ENCODE peak calls at places on chromosomes 6 and 20, in four cellular contexts. O is activated T-cell treated with anti-CD3 and anti-CD28 coated beads, Interleukin-2, amount 50 U/mL, for 1 hour; E is naive thymus-derived CD8-positive, alpha-beta T cell; A is SHP77. X is an unnamed sample.

GRCh38 chr6:75205776-75206334 is at the start of gene COL12A1:
- DNase-seq in O (peak), E (peak), A (peak), X (no peak)

GRCh38 chr6:147274776-147275175 is 70.6 kb downstream of the STXBP5 start:
- DNase-seq in O (no peak), E (no peak), A (no peak), X (no peak)

GRCh38 chr6:107666084-107666981 is 157.8 kb downstream of the SCML4 start:
- DNase-seq in O (no peak), E (no peak), A (peak), X (no peak)

GRCh38 chr6:151661928-151662327 is 145.6 kb upstream of the ESR1 start:
- DNase-seq in O (no peak), E (no peak), A (no peak), X (no peak)

GRCh38 chr6:2471474-2471873 is 226.1 kb upstream of the GMDS start:
- DNase-seq in O (no peak), E (no peak), A (peak), X (no peak)

GRCh38 chr20:2619961-2620595 is 32.4 kb upstream of the NOP56 start:
- DNase-seq in O (no peak), E (no peak), A (no peak), X (no peak)

GRCh38 chr6:122025104-122025503 is 374.3 kb upstream of the HSF2 start:
- DNase-seq in O (no peak), E (no peak), A (no peak), X (no peak)

GRCh38 chr6:2744206-2744771 is 6.4 kb downstream of the MYLK4 start:
- DNase-seq in O (no peak), E (no peak), A (peak), X (no peak)

GRCh38 chr20:10466325-10466724 is 31.2 kb downstream of the SLX4IP start:
- DNase-seq in O (no peak), E (no peak), A (no peak), X (no peak)

GRCh38 chr6:36296240-36296639 is 26.4 kb downstream of the PNPLA1 start:
- DNase-seq in O (no peak), E (no peak), A (no peak), X (no peak)

GRCh38 chr6:3732345-3733141 is 19.0 kb downstream of the PXDC1 start:
- DNase-seq in O (peak), E (peak), A (peak), X (peak)

GRCh38 chr20:36861875-36862801 is 13.8 kb upstream of the TLDC2 start:
- DNase-seq in O (no peak), E (no peak), A (peak), X (no peak)